ENCODE peak calls at places on chromosomes 16 and 17, in four cellular contexts. J is CD8-positive, alpha-beta T cell; W is transverse colon; Q is OCI-LY7. B is an unnamed sample.

GRCh38 chr16:2974319-2975056 is 5.3 kb downstream of the PAQR4 start:
- DNase-seq in Q (no peak), J (no peak), W (no peak), B (no peak)

GRCh38 chr17:74860999-74861553 is 1.4 kb upstream of the GRIN2C start:
- DNase-seq in W (no peak), Q (no peak), J (no peak), B (no peak)

GRCh38 chr17:40069751-40070643 is 7.2 kb downstream of the THRA start:
- DNase-seq in J (peak), W (peak), Q (peak), B (no peak)

GRCh38 chr17:44979426-44980273 is 11.5 kb upstream of the C1QL1 start:
- DNase-seq in Q (no peak), W (peak), J (no peak), B (no peak)

GRCh38 chr16:86343111-86343642 is 167.2 kb upstream of the FOXF1 start:
- DNase-seq in Q (no peak), W (peak), J (no peak), B (peak)

GRCh38 chr16:4795828-4796572 is 831 bp downstream of the SMIM22 start:
- DNase-seq in Q (no peak), J (no peak), W (peak), B (no peak)

GRCh38 chr16:23784811-23785447 is 30.1 kb downstream of the CHP2 start:
- DNase-seq in Q (no peak), J (no peak), W (no peak), B (no peak)

GRCh38 chr16:65119905-65120341 is 1.9 kb downstream of the CDH11 start:
- DNase-seq in Q (no peak), W (no peak), J (no peak), B (peak)

GRCh38 chr16:49602201-49603041 is 228.8 kb downstream of the C16orf78 start:
- DNase-seq in W (no peak), J (no peak), Q (no peak), B (no peak)

GRCh38 chr16:11698271-11698689 is 30.0 kb downstream of the SNN start:
- DNase-seq in W (no peak), Q (peak), J (no peak), B (no peak)

GRCh38 chr16:56226840-56227525 is 35.7 kb downstream of the GNAO1 start:
- DNase-seq in Q (no peak), W (no peak), J (no peak), B (no peak)

GRCh38 chr16:76207270-76207669 is 69.9 kb upstream of the CNTNAP4 start:
- DNase-seq in W (no peak), Q (no peak), J (no peak), B (no peak)

GRCh38 chr17:55735784-55736405 is 13.2 kb upstream of the TMEM100 start:
- DNase-seq in W (peak), Q (peak), J (peak), B (peak)

GRCh38 chr16:54282202-54282922 is 4.2 kb downstream of the IRX3 start:
- DNase-seq in W (peak), J (no peak), Q (no peak), B (peak)

GRCh38 chr16:89565506-89566372 is 5.3 kb downstream of the RPL13 start:
- DNase-seq in J (peak), W (peak), Q (peak), B (no peak)

GRCh38 chr16:9647981-9648701 is 534.1 kb downstream of the GRIN2A start:
- DNase-seq in J (no peak), W (no peak), Q (peak), B (peak)

GRCh38 chr17:4194796-4195195 is 51.8 kb downstream of the CYB5D2 start:
- DNase-seq in W (no peak), Q (no peak), J (no peak), B (no peak)

GRCh38 chr17:35245196-35245486 is 2.3 kb downstream of the SLFN5 start:
- DNase-seq in Q (no peak), J (no peak), W (no peak), B (peak)

GRCh38 chr17:39738568-39738901 is 797 bp downstream of the GRB7 start:
- DNase-seq in W (peak), J (peak), Q (no peak), B (no peak)

GRCh38 chr17:81189016-81189415 is 23.0 kb upstream of the AATK start:
- DNase-seq in J (no peak), Q (no peak), W (no peak), B (no peak)

GRCh38 chr16:67169642-67170167 is 633 bp upstream of the NOL3 start:
- DNase-seq in J (no peak), Q (peak), W (peak), B (no peak)

GRCh38 chr17:68600123-68600880 is 865 bp downstream of the FAM20A start:
- DNase-seq in W (peak), Q (no peak), J (no peak), B (no peak)

GRCh38 chr17:72421128-72422092 is 300.6 kb downstream of the SOX9 start:
- DNase-seq in Q (peak), W (peak), J (no peak), B (peak)

GRCh38 chr16:19809693-19810092 is 75.0 kb downstream of the GPRC5B start:
- DNase-seq in W (no peak), J (no peak), Q (no peak), B (no peak)
- TF ChIP-seq CTCF in W (no peak), J (no peak), Q (no peak), B (no peak)

DNA sequence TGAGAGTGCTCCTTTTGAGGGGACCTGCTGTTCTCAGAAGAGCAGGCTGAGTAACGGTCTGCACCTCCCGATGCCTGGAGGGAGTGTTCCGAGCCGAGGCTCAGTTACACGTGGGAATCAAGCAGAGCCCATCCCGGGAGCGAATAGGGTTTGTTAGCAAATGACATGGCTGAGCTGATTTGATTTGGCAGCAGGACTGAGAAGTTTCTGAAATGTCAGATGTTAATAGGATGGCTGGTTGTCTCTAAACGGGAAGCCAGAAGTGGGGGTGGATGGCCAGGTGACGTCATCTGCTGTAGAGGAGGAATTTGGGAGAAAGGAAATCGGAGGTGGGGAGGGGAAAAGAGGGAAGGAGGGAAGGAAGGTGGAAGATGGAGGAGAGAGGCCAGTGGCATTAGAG is 128.0 kb downstream of the RAP1GAP2 start:
- DNase-seq in Q (no peak), J (no peak), W (no peak), B (no peak)
- H3K4me3 ChIP-seq in Q (no peak), J (no peak), W (no peak), B (no peak)

GRCh38 chr16:47873434-47873833 is 282.4 kb downstream of the ABCC12 start:
- DNase-seq in J (no peak), Q (peak), W (no peak), B (no peak)
- TF ChIP-seq CTCF in J (no peak), Q (peak), W (no peak), B (peak)

GRCh38 chr17:63998721-63999679 is 849 bp downstream of the PRR29 start:
- DNase-seq in J (no peak), Q (no peak), W (no peak), B (no peak)

GRCh38 chr17:63995626-63996025 is 2.5 kb upstream of the PRR29 start:
- DNase-seq in W (no peak), Q (no peak), J (no peak), B (no peak)

GRCh38 chr17:63998050-63998720 is at the start of gene PRR29:
- DNase-seq in J (peak), W (peak), Q (peak), B (peak)

GRCh38 chr17:63996430-63997182 is 1.5 kb upstream of the PRR29 start:
- DNase-seq in Q (no peak), W (no peak), J (no peak), B (no peak)

GRCh38 chr17:63997341-63998048 is 656 bp upstream of the PRR29 start:
- DNase-seq in W (no peak), J (no peak), Q (no peak), B (no peak)
- H3K4me3 ChIP-seq in W (peak), J (peak), Q (peak), B (peak)

GRCh38 chr16:1458977-1459341 is 14.6 kb upstream of the CCDC154 start:
- DNase-seq in J (no peak), W (no peak), Q (peak), B (no peak)

GRCh38 chr16:1461146-1461545 is 13.7 kb downstream of the CLCN7 start:
- DNase-seq in J (no peak), W (no peak), Q (no peak), B (no peak)

GRCh38 chr16:1458336-1458976 is 14.1 kb upstream of the CCDC154 start:
- DNase-seq in W (no peak), J (no peak), Q (no peak), B (peak)

GRCh38 chr16:1459967-1460366 is 14.9 kb downstream of the CLCN7 start:
- DNase-seq in J (no peak), Q (no peak), W (no peak), B (no peak)

DNA sequence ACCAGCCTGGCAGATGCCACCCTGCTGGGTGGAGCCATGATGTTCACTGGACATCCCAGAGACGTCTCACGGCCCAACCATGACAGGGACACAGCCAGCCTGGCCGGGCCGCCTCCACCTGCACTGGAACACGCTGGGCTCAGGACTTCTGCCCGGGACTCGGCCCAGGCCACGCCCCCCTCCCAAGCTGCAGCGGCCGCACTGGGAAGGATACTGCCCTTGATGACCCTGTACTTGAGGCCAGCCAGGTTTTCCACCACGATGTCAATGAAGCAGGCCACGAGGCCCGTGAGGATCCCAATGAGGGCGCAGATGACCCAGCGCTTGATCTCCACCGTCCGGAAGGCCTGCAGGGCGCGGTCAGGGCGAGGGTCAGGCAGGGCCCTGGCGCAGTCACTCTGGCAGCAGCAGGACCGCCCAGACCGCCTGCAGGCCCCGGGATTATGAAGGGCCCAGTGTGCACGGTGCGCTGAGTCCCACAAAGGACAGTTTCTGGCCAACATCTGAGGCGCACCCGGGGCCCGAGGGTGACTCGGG is 14.2 kb downstream of the CLCN7 start:
- DNase-seq in J (no peak), W (no peak), Q (no peak), B (no peak)
- TF ChIP-seq CTCF in J (no peak), W (no peak), Q (no peak), B (no peak)